ENCODE peak calls at places on chromosomes 3 and 15, in eight cellular contexts. O is HTR-8/SVneo, J is HT1080, A is RCC 7860, Z is EH, E is foreskin fibroblast, F is left cardiac atrium, S is left ventricle myocardium inferior. M is an unnamed sample.

GRCh38 chr15:74040115-74040850 is 42.1 kb downstream of the GOLGA6A start:
- DNase-seq in O (peak), J (peak), A (peak), Z (peak), E (peak), F (peak), S (peak), M (peak)

GRCh38 chr3:8742921-8743605 is 9.5 kb downstream of the CAV3 start:
- DNase-seq in O (peak), J (peak), A (peak), Z (peak), E (peak), F (no peak), S (no peak), M (no peak)

GRCh38 chr3:36540898-36541518 is 160.7 kb downstream of the STAC start:
- DNase-seq in O (no peak), J (peak), A (peak), Z (peak), E (peak), F (no peak), S (no peak), M (peak)

GRCh38 chr3:184541886-184542562 is 19.6 kb upstream of the EPHB3 start:
- DNase-seq in O (no peak), J (no peak), A (no peak), Z (no peak), E (no peak), F (no peak), S (no peak), M (no peak)

GRCh38 chr15:55737373-55737772 is 5.6 kb downstream of the PRTG start:
- DNase-seq in O (peak), J (peak), A (peak), Z (peak), E (no peak), F (no peak), S (no peak), M (no peak)

GRCh38 chr3:190382082-190382481 is 5.9 kb upstream of the CLDN16 start:
- DNase-seq in O (no peak), J (peak), A (peak), Z (peak), E (peak), F (no peak), S (no peak), M (peak)

GRCh38 chr3:2525968-2526367 is 427.3 kb downstream of the CNTN4 start:
- DNase-seq in O (no peak), J (no peak), A (no peak), Z (no peak), E (no peak), F (no peak), S (no peak), M (no peak)

GRCh38 chr15:35293353-35294130 is 208.4 kb upstream of the NANOGP8 start:
- DNase-seq in O (peak), J (peak), A (peak), Z (peak), E (peak), F (no peak), S (no peak), M (peak)

GRCh38 chr3:142213298-142213697 is 12.1 kb downstream of the GK5 start:
- DNase-seq in O (no peak), J (no peak), A (no peak), Z (no peak), E (no peak), F (no peak), S (no peak), M (no peak)

GRCh38 chr3:190088890-190089289 is 31.8 kb downstream of the P3H2 start:
- DNase-seq in O (no peak), J (no peak), A (peak), Z (peak), E (peak), F (no peak), S (no peak), M (no peak)

GRCh38 chr15:93042691-93043378 is 46.2 kb downstream of the RGMA start:
- DNase-seq in O (no peak), J (no peak), A (no peak), Z (no peak), E (no peak), F (peak), S (no peak), M (no peak)

GRCh38 chr3:16844771-16845170 is 40.0 kb upstream of the PLCL2 start:
- DNase-seq in O (no peak), J (no peak), A (no peak), Z (no peak), E (no peak), F (no peak), S (no peak), M (no peak)

GRCh38 chr3:161913786-161914389 is 417.3 kb downstream of the OTOL1 start:
- DNase-seq in O (peak), J (peak), A (peak), Z (peak), E (peak), F (no peak), S (no peak), M (peak)

GRCh38 chr3:53970656-53971055 is 79.0 kb upstream of the SELENOK start:
- DNase-seq in O (no peak), J (no peak), A (no peak), Z (peak), E (no peak), F (no peak), S (no peak), M (no peak)

GRCh38 chr3:167031364-167032049 is 348.6 kb downstream of the ZBBX start:
- DNase-seq in O (no peak), J (no peak), A (no peak), Z (no peak), E (no peak), F (no peak), S (no peak), M (no peak)